ENCODE peak calls at places on chromosomes 1 and 21, in four cellular contexts. C is heart left ventricle, G is ovary, D is A549. E is an unnamed sample.

GRCh38 chr1:206979379-206980043 is 9.3 kb upstream of the FCAMR start:
- DNase-seq in C (no peak), G (no peak), D (peak; percentile 34), E (no peak)

GRCh38 chr1:35499652-35500176 is 57.5 kb downstream of the KIAA0319L start:
- DNase-seq in C (no peak), G (no peak), D (no peak), E (no peak)

GRCh38 chr1:221188531-221188930 is 309.3 kb downstream of the HLX start:
- DNase-seq in C (no peak), G (no peak), D (no peak), E (no peak)

GRCh38 chr1:175176246-175176645 is 16.3 kb downstream of the KIAA0040 start:
- DNase-seq in C (no peak), G (no peak), D (no peak), E (no peak)

GRCh38 chr1:19351858-19352257 is 39.7 kb downstream of the SLC66A1 start:
- DNase-seq in C (no peak), G (no peak), D (no peak), E (no peak)

GRCh38 chr1:80994934-80995333 is 805.8 kb upstream of the ADGRL2 start:
- DNase-seq in C (no peak), G (no peak), D (no peak), E (no peak)

GRCh38 chr1:244735404-244735803 is 82.5 kb downstream of the DESI2 start:
- DNase-seq in C (no peak), G (no peak), D (no peak), E (no peak)

GRCh38 chr1:173925306-173926242 is 8.4 kb upstream of the SERPINC1 start:
- DNase-seq in C (no peak), G (no peak), D (no peak), E (no peak)

GRCh38 chr1:145892486-145893087 is 6.9 kb upstream of the ANKRD35 start:
- DNase-seq in C (no peak), G (peak; percentile 59), D (no peak), E (no peak)

GRCh38 chr1:45557422-45557944 is 6.9 kb downstream of the AKR1A1 start:
- DNase-seq in C (no peak), G (no peak), D (no peak), E (peak; percentile 83)

GRCh38 chr21:15614757-15615156 is 115.0 kb upstream of the USP25 start:
- DNase-seq in C (no peak), G (no peak), D (no peak), E (no peak)

GRCh38 chr1:184513421-184513820 is 126.6 kb downstream of the C1orf21 start:
- DNase-seq in C (no peak), G (no peak), D (no peak), E (no peak)

GRCh38 chr1:7770620-7770938 is 517 bp upstream of the VAMP3 start:
- DNase-seq in C (no peak), G (no peak), D (peak; percentile 8), E (no peak)

GRCh38 chr1:19672237-19672636 is 7.6 kb downstream of the HTR6 start:
- DNase-seq in C (no peak), G (no peak), D (no peak), E (no peak)

GRCh38 chr1:207418336-207418735 is 35.8 kb upstream of the CR2 start:
- DNase-seq in C (no peak), G (no peak), D (no peak), E (no peak)

GRCh38 chr1:17462677-17463076 is 23.2 kb upstream of the RCC2 start:
- DNase-seq in C (no peak), G (no peak), D (no peak), E (peak; percentile 25)

GRCh38 chr1:153032677-153033308 is 1.8 kb downstream of the SPRR1B start:
- DNase-seq in C (no peak), G (no peak), D (peak; percentile 23), E (no peak)

GRCh38 chr1:174242856-174243255 is 83.5 kb downstream of the RABGAP1L start:
- DNase-seq in C (no peak), G (no peak), D (no peak), E (no peak)

GRCh38 chr1:206686486-206687249 is 2.0 kb downstream of the MAPKAPK2 start:
- DNase-seq in C (no peak), G (no peak), D (peak; percentile 28), E (no peak)

GRCh38 chr1:150895618-150896017 is 8.7 kb downstream of the CTXND2 start:
- DNase-seq in C (no peak), G (no peak), D (peak; percentile 56), E (no peak)

GRCh38 chr1:93738075-93738622 is 56.5 kb upstream of the BCAR3 start:
- DNase-seq in C (no peak), G (no peak), D (peak; percentile 40), E (no peak)

GRCh38 chr21:15966216-15966615 is 236.4 kb downstream of the USP25 start:
- DNase-seq in C (no peak), G (no peak), D (no peak), E (no peak)

GRCh38 chr21:45209685-45210284 is 77.9 kb downstream of the POFUT2 start:
- DNase-seq in C (no peak), G (no peak), D (no peak), E (no peak)

GRCh38 chr1:243748706-243749283 is 101.2 kb downstream of the AKT3 start:
- DNase-seq in C (no peak), G (no peak), D (peak; percentile 72), E (no peak)

GRCh38 chr1:110337704-110338199 is 1.4 kb upstream of the RBM15 start:
- DNase-seq in C (peak; percentile 45), G (peak; percentile 59), D (peak; percentile 21), E (peak; percentile 77)

GRCh38 chr1:58465825-58466617 is 80.5 kb downstream of the OMA1 start:
- DNase-seq in C (no peak), G (no peak), D (no peak), E (no peak)

GRCh38 chr1:193850745-193851144 is 664.3 kb upstream of the B3GALT2 start:
- DNase-seq in C (no peak), G (no peak), D (no peak), E (no peak)

GRCh38 chr1:228062812-228063211 is 19.7 kb upstream of the ARF1 start:
- DNase-seq in C (no peak), G (no peak), D (no peak), E (no peak)

GRCh38 chr1:94925561-94926364 is 1.1 kb downstream of the CNN3 start:
- DNase-seq in C (peak; percentile 85), G (peak; percentile 84), D (peak; percentile 33), E (peak; percentile 63)

GRCh38 chr21:39869141-39869818 is 2.0 kb downstream of the PCP4 start:
- DNase-seq in C (no peak), G (no peak), D (no peak), E (no peak)

GRCh38 chr21:40770435-40771055 is 76.4 kb downstream of the DSCAM start:
- DNase-seq in C (no peak), G (no peak), D (no peak), E (no peak)

GRCh38 chr21:15743593-15743992 is 13.8 kb downstream of the USP25 start:
- DNase-seq in C (no peak), G (no peak), D (no peak), E (no peak)

GRCh38 chr21:43585924-43586411 is 73.3 kb downstream of the HSF2BP start:
- DNase-seq in C (peak; percentile 71), G (peak; percentile 56), D (peak; percentile 78), E (peak; percentile 80)

GRCh38 chr1:79161077-79161476 is 154.5 kb upstream of the ADGRL4 start:
- DNase-seq in C (no peak), G (no peak), D (no peak), E (no peak)

GRCh38 chr1:198377702-198378101 is 162.8 kb downstream of the ATP6V1G3 start:
- DNase-seq in C (no peak), G (no peak), D (no peak), E (no peak)

GRCh38 chr1:198374288-198374687 is 166.2 kb downstream of the ATP6V1G3 start:
- DNase-seq in C (no peak), G (no peak), D (no peak), E (no peak)

GRCh38 chr1:198380275-198380674 is 160.2 kb downstream of the ATP6V1G3 start:
- DNase-seq in C (no peak), G (no peak), D (no peak), E (no peak)
- TF ChIP-seq POLR2A in C (no peak), G (no peak), D (no peak), E (no peak)

DNA sequence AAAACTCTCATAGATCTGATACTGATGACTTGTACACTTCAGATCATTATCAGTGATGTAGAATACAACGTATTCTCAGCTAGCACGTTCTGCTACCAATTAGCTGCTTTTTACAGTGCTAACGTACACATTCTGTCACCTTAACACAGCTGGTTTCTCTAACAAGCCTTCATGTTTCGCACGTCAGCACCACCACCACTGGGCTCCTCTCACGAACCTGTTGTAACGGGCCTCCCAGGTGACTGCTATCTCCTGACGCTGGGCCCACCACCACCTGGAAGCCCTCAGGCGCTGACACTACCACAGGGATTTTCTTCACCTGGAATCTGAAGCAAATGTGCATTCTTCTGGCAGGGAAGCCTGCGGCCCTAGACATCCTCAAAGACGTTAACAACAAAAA is 19.8 kb downstream of the TOMM20 start:
- DNase-seq in C (no peak), G (no peak), D (no peak), E (peak; percentile 38)
- TF ChIP-seq POLR2A in C (no peak), G (no peak), D (no peak), E (no peak)

GRCh38 chr1:41241748-41242644 is at the start of gene SCMH1:
- DNase-seq in C (peak; percentile 58), G (peak; percentile 60), D (peak; percentile 13), E (peak; percentile 52)

GRCh38 chr1:41242645-41243171 is 602 bp upstream of the SCMH1 start:
- DNase-seq in C (no peak), G (no peak), D (no peak), E (no peak)

GRCh38 chr1:41238311-41239094 is 3.6 kb downstream of the SCMH1 start:
- DNase-seq in C (no peak), G (no peak), D (no peak), E (no peak)

GRCh38 chr1:41239988-41240610 is 2.0 kb downstream of the SCMH1 start:
- DNase-seq in C (no peak), G (no peak), D (peak; percentile 10), E (no peak)

GRCh38 chr1:41240806-41241747 is 1.0 kb downstream of the SCMH1 start:
- DNase-seq in C (peak; percentile 46), G (peak; percentile 67), D (peak; percentile 40), E (peak; percentile 71)
- TF ChIP-seq POLR2A in C (no peak), G (no peak), D (no peak), E (peak; percentile 91)

DNA sequence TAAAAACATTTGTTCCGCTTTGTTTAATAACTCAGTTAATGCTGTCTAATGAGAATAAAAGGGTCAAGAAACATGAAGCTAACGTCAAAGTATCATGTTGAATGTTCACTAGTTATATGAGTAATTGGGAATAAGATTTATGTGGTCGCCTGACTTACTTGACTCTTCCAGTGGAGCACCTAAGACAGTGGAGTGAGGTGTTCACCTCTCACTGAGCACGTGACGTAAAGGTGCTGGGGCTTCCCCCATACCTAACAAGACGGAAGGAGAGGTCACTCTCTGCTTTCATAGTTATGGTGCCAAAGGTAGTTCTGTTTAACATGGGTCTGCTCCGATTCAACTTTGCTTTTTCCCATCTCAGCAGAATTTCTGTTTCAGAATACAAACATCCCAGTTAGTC is 686 bp downstream of the KMO start:
- DNase-seq in C (no peak), G (no peak), D (no peak), E (peak; percentile 56)
- TF ChIP-seq POLR2A in C (no peak), G (no peak), D (no peak), E (peak; percentile 33)

E was measured in right lobe of liver.